ENCODE peak calls at places on chromosomes 6 and 20, in eight cellular contexts. One of them, this sample, is unnamed.

GRCh38 chr6:40845588-40845987 is 193.4 kb downstream of the UNC5CL start:
- DNase-seq in myocyte: peak
- DNase-seq in H1: peak
- DNase-seq in amygdala: no peak
- DNase-seq in fibroblast of mammary gland: peak
- DNase-seq in GM23338: peak
- DNase-seq in HL-60: peak
- DNase-seq in right cardiac atrium: peak
- DNase-seq in this sample: peak

GRCh38 chr20:25285091-25285647 is 37.3 kb downstream of the PYGB start:
- DNase-seq in fibroblast of mammary gland: peak
- DNase-seq in HL-60: no peak
- DNase-seq in GM23338: peak
- DNase-seq in amygdala: no peak
- DNase-seq in right cardiac atrium: peak
- DNase-seq in H1: peak
- DNase-seq in myocyte: no peak
- DNase-seq in this sample: peak

GRCh38 chr6:44735631-44735963 is 348.1 kb downstream of the CDC5L start:
- DNase-seq in amygdala: no peak
- DNase-seq in GM23338: no peak
- DNase-seq in HL-60: no peak
- DNase-seq in H1: no peak
- DNase-seq in myocyte: no peak
- DNase-seq in right cardiac atrium: no peak
- DNase-seq in fibroblast of mammary gland: peak
- DNase-seq in this sample: no peak

GRCh38 chr6:157832250-157832967 is 9.4 kb downstream of the SNX9 start:
- DNase-seq in H1: no peak
- DNase-seq in amygdala: no peak
- DNase-seq in GM23338: no peak
- DNase-seq in HL-60: no peak
- DNase-seq in fibroblast of mammary gland: peak
- DNase-seq in myocyte: no peak
- DNase-seq in right cardiac atrium: no peak
- DNase-seq in this sample: no peak

GRCh38 chr6:10555625-10556309 is 34.6 kb downstream of the GCNT2 start:
- DNase-seq in GM23338: peak
- DNase-seq in fibroblast of mammary gland: peak
- DNase-seq in myocyte: peak
- DNase-seq in amygdala: peak
- DNase-seq in H1: peak
- DNase-seq in HL-60: no peak
- DNase-seq in right cardiac atrium: peak
- DNase-seq in this sample: peak

GRCh38 chr6:56708810-56709597 is 66.3 kb upstream of the DST start:
- DNase-seq in myocyte: peak
- DNase-seq in right cardiac atrium: no peak
- DNase-seq in fibroblast of mammary gland: peak
- DNase-seq in H1: no peak
- DNase-seq in GM23338: peak
- DNase-seq in amygdala: no peak
- DNase-seq in HL-60: peak
- DNase-seq in this sample: no peak

GRCh38 chr6:105510746-105511145 is 107.9 kb upstream of the PREP start:
- DNase-seq in HL-60: no peak
- DNase-seq in GM23338: no peak
- DNase-seq in fibroblast of mammary gland: peak
- DNase-seq in right cardiac atrium: no peak
- DNase-seq in amygdala: no peak
- DNase-seq in myocyte: no peak
- DNase-seq in H1: no peak
- DNase-seq in this sample: no peak

GRCh38 chr20:22805219-22805618 is 220.8 kb upstream of the FOXA2 start:
- DNase-seq in amygdala: no peak
- DNase-seq in right cardiac atrium: peak
- DNase-seq in myocyte: peak
- DNase-seq in H1: no peak
- DNase-seq in HL-60: no peak
- DNase-seq in fibroblast of mammary gland: peak
- DNase-seq in GM23338: peak
- DNase-seq in this sample: peak

GRCh38 chr6:143408151-143408786 is 42.2 kb downstream of the ADAT2 start:
- DNase-seq in myocyte: no peak
- DNase-seq in fibroblast of mammary gland: peak
- DNase-seq in right cardiac atrium: no peak
- DNase-seq in amygdala: no peak
- DNase-seq in HL-60: no peak
- DNase-seq in H1: no peak
- DNase-seq in GM23338: no peak
- DNase-seq in this sample: no peak

GRCh38 chr20:24754691-24755090 is 194.4 kb upstream of the CST7 start:
- DNase-seq in GM23338: no peak
- DNase-seq in amygdala: no peak
- DNase-seq in right cardiac atrium: no peak
- DNase-seq in H1: no peak
- DNase-seq in HL-60: no peak
- DNase-seq in fibroblast of mammary gland: no peak
- DNase-seq in myocyte: no peak
- DNase-seq in this sample: no peak

GRCh38 chr20:45433316-45433715 is 17.4 kb downstream of the PIGT start:
- DNase-seq in amygdala: peak
- DNase-seq in HL-60: no peak
- DNase-seq in H1: no peak
- DNase-seq in myocyte: peak
- DNase-seq in right cardiac atrium: peak
- DNase-seq in GM23338: peak
- DNase-seq in fibroblast of mammary gland: peak
- DNase-seq in this sample: peak

This sample was measured in H7.